ENCODE peak calls at places on chromosomes 7 and 10, in five cellular contexts. R is omental fat pad; A is CD4-positive, alpha-beta T cell; X is left ventricle myocardium inferior; C is thoracic aorta. Y is an unnamed sample.

GRCh38 chr10:67549390-67549789 is 146.6 kb downstream of the CTNNA3 start:
- DNase-seq in R (no peak), A (no peak), X (no peak), C (no peak), Y (no peak)

GRCh38 chr7:74599251-74599650 is 58.3 kb upstream of the GTF2I start:
- DNase-seq in R (no peak), A (no peak), X (no peak), C (no peak), Y (no peak)

GRCh38 chr7:79339208-79339925 is 114.1 kb downstream of the MAGI2 start:
- DNase-seq in R (no peak), A (no peak), X (no peak), C (no peak), Y (no peak)

GRCh38 chr10:69703256-69703655 is 73.2 kb downstream of the FAM241B start:
- DNase-seq in R (no peak), A (no peak), X (no peak), C (no peak), Y (no peak)

GRCh38 chr10:132666733-132667612 is 119.0 kb downstream of the NKX6-2 start:
- DNase-seq in R (no peak), A (no peak), X (no peak), C (no peak), Y (no peak)

GRCh38 chr7:131843862-131844261 is 287.4 kb upstream of the PODXL start:
- DNase-seq in R (no peak), A (no peak), X (no peak), C (no peak), Y (peak)

GRCh38 chr7:18565337-18565736 is 69.8 kb downstream of the HDAC9 start:
- DNase-seq in R (no peak), A (no peak), X (no peak), C (no peak), Y (no peak)

GRCh38 chr7:55305130-55305529 is 60.0 kb upstream of the LANCL2 start:
- DNase-seq in R (no peak), A (no peak), X (no peak), C (no peak), Y (no peak)

GRCh38 chr10:15368456-15368855 is 2.6 kb downstream of the FAM171A1 start:
- DNase-seq in R (no peak), A (no peak), X (no peak), C (no peak), Y (no peak)

GRCh38 chr7:96401200-96401599 is 79.3 kb upstream of the SLC25A13 start:
- DNase-seq in R (no peak), A (no peak), X (no peak), C (no peak), Y (no peak)

GRCh38 chr10:14782691-14783363 is 8.1 kb upstream of the FAM107B start:
- DNase-seq in R (no peak), A (no peak), X (no peak), C (no peak), Y (no peak)

GRCh38 chr10:13536674-13537366 is 8.0 kb upstream of the BEND7 start:
- DNase-seq in R (no peak), A (no peak), X (peak), C (no peak), Y (no peak)

GRCh38 chr10:89591111-89591795 is 53.8 kb downstream of the PANK1 start:
- DNase-seq in R (no peak), A (no peak), X (peak), C (no peak), Y (no peak)

GRCh38 chr7:78765985-78766729 is 687.3 kb downstream of the MAGI2 start:
- DNase-seq in R (no peak), A (no peak), X (no peak), C (no peak), Y (no peak)

GRCh38 chr7:142376356-142376997 is 118.6 kb upstream of the PRSS58 start:
- DNase-seq in R (no peak), A (no peak), X (no peak), C (no peak), Y (no peak)

GRCh38 chr7:92691578-92691977 is 101.4 kb upstream of the FAM133B start:
- DNase-seq in R (no peak), A (no peak), X (no peak), C (no peak), Y (no peak)

GRCh38 chr10:43852644-43853214 is 204.0 kb upstream of the ZNF32 start:
- DNase-seq in R (no peak), A (no peak), X (no peak), C (no peak), Y (no peak)

GRCh38 chr7:608954-609711 is 89.5 kb upstream of the PDGFA start:
- DNase-seq in R (no peak), A (no peak), X (no peak), C (no peak), Y (no peak)

GRCh38 chr10:86538547-86538946 is 17.0 kb upstream of the WAPL start:
- DNase-seq in R (no peak), A (no peak), X (no peak), C (no peak), Y (no peak)

GRCh38 chr7:55020481-55020871 is 1.7 kb downstream of the EGFR start:
- DNase-seq in R (no peak), A (no peak), X (peak), C (no peak), Y (peak)

GRCh38 chr10:11435621-11436020 is 175.8 kb downstream of the USP6NL start:
- DNase-seq in R (no peak), A (no peak), X (no peak), C (no peak), Y (no peak)

GRCh38 chr7:38318803-38319416 is 45.5 kb upstream of the TARP start:
- DNase-seq in R (no peak), A (no peak), X (no peak), C (no peak), Y (no peak)

GRCh38 chr7:106029941-106030340 is 66.9 kb downstream of the CDHR3 start:
- DNase-seq in R (no peak), A (no peak), X (no peak), C (no peak), Y (no peak)
- TF ChIP-seq CTCF in R (no peak), A (no peak), X (no peak), C (no peak), Y (no peak)

GRCh38 chr7:7271094-7271874 is 88.9 kb downstream of the C1GALT1 start:
- DNase-seq in R (no peak), A (no peak), X (no peak), C (no peak), Y (no peak)

GRCh38 chr7:7274782-7275181 is 92.4 kb downstream of the C1GALT1 start:
- DNase-seq in R (no peak), A (no peak), X (no peak), C (no peak), Y (no peak)

GRCh38 chr7:7272294-7272693 is 90.0 kb downstream of the C1GALT1 start:
- DNase-seq in R (no peak), A (no peak), X (no peak), C (no peak), Y (no peak)

GRCh38 chr7:7276151-7276550 is 93.8 kb downstream of the C1GALT1 start:
- DNase-seq in R (no peak), A (no peak), X (no peak), C (no peak), Y (no peak)
- TF ChIP-seq CTCF in R (no peak), A (no peak), X (no peak), C (no peak), Y (no peak)

GRCh38 chr10:75593690-75594556 is 162.5 kb downstream of the LRMDA start:
- DNase-seq in R (no peak), A (no peak), X (no peak), C (no peak), Y (no peak)
- TF ChIP-seq CTCF in R (no peak), A (no peak), X (peak), C (no peak), Y (no peak)

GRCh38 chr7:51352174-51353145 is 35.9 kb upstream of the COBL start:
- DNase-seq in R (no peak), A (no peak), X (no peak), C (no peak), Y (no peak)
- TF ChIP-seq CTCF in R (no peak), A (no peak), X (peak), C (no peak), Y (no peak)

DNA sequence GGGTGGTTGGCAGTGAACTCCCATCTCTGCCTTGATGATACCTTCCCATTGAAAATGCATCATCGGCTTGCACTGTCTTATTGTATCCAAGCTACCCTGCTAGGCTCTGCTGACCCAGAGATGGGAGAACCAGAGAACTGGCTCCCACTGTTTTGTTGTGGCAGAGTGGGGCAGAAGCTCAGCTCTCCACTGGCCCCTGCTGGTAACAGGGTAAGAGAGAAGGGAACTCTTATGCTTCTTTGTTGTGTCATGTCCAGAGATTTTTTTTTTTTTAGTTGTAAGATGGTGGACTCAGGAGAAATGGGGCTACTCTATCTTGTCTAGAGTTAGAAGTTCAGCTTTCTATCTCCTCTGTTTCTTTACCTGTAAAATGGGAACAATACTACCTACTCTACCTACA is 100.5 kb upstream of the SDK1 start:
- DNase-seq in R (no peak), A (peak), X (no peak), C (no peak), Y (no peak)
- TF ChIP-seq CTCF in R (no peak), A (peak), X (peak), C (no peak), Y (no peak)

DNA sequence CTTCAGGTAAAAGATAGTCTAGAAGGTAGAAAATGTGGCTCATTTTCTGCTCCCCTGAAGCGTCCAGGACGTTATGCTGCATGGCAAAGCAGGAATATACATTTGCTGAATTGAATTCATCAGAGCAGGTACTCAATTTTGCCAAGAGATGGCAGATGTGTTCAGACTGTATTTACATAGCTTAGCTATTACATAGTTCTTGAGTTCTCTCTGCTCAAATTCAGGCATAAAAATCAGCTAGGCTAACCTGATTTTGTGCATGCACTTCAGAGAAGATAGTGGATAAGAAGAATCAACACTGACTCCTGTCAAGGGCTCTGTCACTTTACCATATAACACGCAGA is 209.2 kb upstream of the FAM3C start:
- DNase-seq in R (no peak), A (no peak), X (no peak), C (no peak), Y (no peak)
- TF ChIP-seq CTCF in R (no peak), A (no peak), X (peak), C (no peak), Y (no peak)